ENCODE peak calls at places on chromosomes 3 and 15, in six cellular contexts. E is IMR-90, K is A549, Z is HepG2, I is GM12878, H is K562. R is an unnamed sample.

GRCh38 chr3:189914799-189915198 is 205.9 kb downstream of the P3H2 start:
- DNase-seq in E (peak), K (peak), Z (no peak), I (no peak), H (no peak), R (no peak)

GRCh38 chr3:101725890-101726275 is 1.5 kb downstream of the CEP97 start:
- DNase-seq in E (no peak), K (no peak), Z (no peak), I (no peak), H (no peak), R (no peak)

GRCh38 chr3:157175678-157176077 is 15.7 kb upstream of the CCNL1 start:
- DNase-seq in E (no peak), K (peak), Z (no peak), I (no peak), H (peak), R (peak)

GRCh38 chr3:192957441-192957951 is 39.8 kb upstream of the MB21D2 start:
- DNase-seq in E (peak), K (peak), Z (no peak), I (no peak), H (no peak), R (no peak)

GRCh38 chr15:69525543-69525942 is 72.9 kb downstream of the RPLP1 start:
- DNase-seq in E (no peak), K (no peak), Z (no peak), I (no peak), H (peak), R (no peak)

GRCh38 chr3:82038536-82038935 is 277.1 kb upstream of the GBE1 start:
- DNase-seq in E (no peak), K (no peak), Z (no peak), I (no peak), H (no peak), R (no peak)

GRCh38 chr3:17023006-17023664 is 138.4 kb downstream of the PLCL2 start:
- DNase-seq in E (peak), K (no peak), Z (no peak), I (peak), H (no peak), R (no peak)

GRCh38 chr3:38397320-38397719 is 50.7 kb downstream of the XYLB start:
- DNase-seq in E (peak), K (no peak), Z (peak), I (no peak), H (no peak), R (no peak)

GRCh38 chr3:31186041-31186440 is 291.6 kb upstream of the GADL1 start:
- DNase-seq in E (no peak), K (no peak), Z (no peak), I (no peak), H (no peak), R (no peak)

GRCh38 chr15:62569460-62570404 is 404.6 kb upstream of the C2CD4B start:
- DNase-seq in E (peak), K (peak), Z (peak), I (no peak), H (no peak), R (no peak)

GRCh38 chr3:169668081-169668956 is 4.8 kb upstream of the MECOM start:
- DNase-seq in E (peak), K (peak), Z (no peak), I (no peak), H (no peak), R (no peak)

GRCh38 chr3:179234244-179234643 is 16.7 kb downstream of the KCNMB3 start:
- DNase-seq in E (peak), K (no peak), Z (no peak), I (no peak), H (no peak), R (no peak)

GRCh38 chr3:151169700-151170224 is 33.3 kb downstream of the GPR171 start:
- DNase-seq in E (no peak), K (no peak), Z (no peak), I (no peak), H (no peak), R (no peak)

GRCh38 chr3:195133462-195133861 is 137.5 kb downstream of the XXYLT1 start:
- DNase-seq in E (peak), K (no peak), Z (no peak), I (no peak), H (no peak), R (no peak)

GRCh38 chr15:60077581-60078359 is 73.7 kb downstream of the FOXB1 start:
- DNase-seq in E (no peak), K (no peak), Z (no peak), I (no peak), H (no peak), R (no peak)

GRCh38 chr15:81341351-81341750 is 17.4 kb upstream of the STARD5 start:
- DNase-seq in E (no peak), K (no peak), Z (no peak), I (no peak), H (no peak), R (no peak)

GRCh38 chr3:85342915-85343314 is 384.1 kb downstream of the CADM2 start:
- DNase-seq in E (no peak), K (peak), Z (peak), I (no peak), H (no peak), R (peak)

GRCh38 chr15:70415330-70415884 is 317.7 kb upstream of the TLE3 start:
- DNase-seq in E (no peak), K (no peak), Z (no peak), I (no peak), H (no peak), R (no peak)

GRCh38 chr15:74723754-74724334 is 1.5 kb downstream of the CYP1A1 start:
- DNase-seq in E (peak), K (peak), Z (peak), I (no peak), H (peak), R (peak)

GRCh38 chr3:130442284-130442683 is 74.7 kb upstream of the COL6A6 start:
- DNase-seq in E (no peak), K (no peak), Z (no peak), I (no peak), H (no peak), R (peak)

GRCh38 chr3:156888576-156888975 is 62.4 kb downstream of the LEKR1 start:
- DNase-seq in E (no peak), K (no peak), Z (no peak), I (no peak), H (no peak), R (no peak)

GRCh38 chr15:78208341-78208844 is 26.0 kb downstream of the ACSBG1 start:
- DNase-seq in E (no peak), K (no peak), Z (no peak), I (no peak), H (no peak), R (no peak)

GRCh38 chr3:67123914-67124313 is 125.8 kb downstream of the KBTBD8 start:
- DNase-seq in E (no peak), K (no peak), Z (no peak), I (no peak), H (no peak), R (no peak)

GRCh38 chr15:56243117-56243773 is 434 bp downstream of the RFX7 start:
- DNase-seq in E (peak), K (peak), Z (no peak), I (no peak), H (peak), R (peak)

GRCh38 chr15:66226736-66227135 is 26.8 kb downstream of the MEGF11 start:
- DNase-seq in E (no peak), K (no peak), Z (no peak), I (no peak), H (no peak), R (no peak)

GRCh38 chr15:64681424-64682024 is 93.9 kb downstream of the RBPMS2 start:
- DNase-seq in E (peak), K (peak), Z (peak), I (no peak), H (peak), R (peak)

GRCh38 chr3:100753846-100754245 is 44.6 kb downstream of the TFG start:
- DNase-seq in E (peak), K (no peak), Z (no peak), I (no peak), H (no peak), R (no peak)

GRCh38 chr15:92365816-92366215 is 27.9 kb upstream of the ST8SIA2 start:
- DNase-seq in E (no peak), K (no peak), Z (no peak), I (no peak), H (no peak), R (no peak)

DNA sequence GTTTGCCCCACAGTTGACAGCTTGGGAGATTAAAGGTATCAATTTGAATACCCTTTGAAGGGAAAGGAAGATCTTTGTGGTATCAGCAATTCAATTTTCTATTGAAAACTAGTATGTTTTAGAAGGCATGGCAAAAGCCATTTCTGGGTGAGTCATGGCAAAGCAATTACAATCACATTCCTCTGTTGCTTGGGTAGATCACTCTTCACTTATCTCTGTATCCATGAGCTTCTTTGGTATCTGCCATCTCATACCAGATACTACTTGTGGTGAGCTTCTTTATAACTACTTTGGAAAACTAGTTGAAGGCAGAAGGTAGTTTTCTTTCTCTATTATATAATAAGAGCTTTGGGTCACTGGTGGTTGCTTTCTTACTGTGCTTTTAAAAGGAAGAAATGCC is 28.3 kb upstream of the LSAMP start:
- DNase-seq in E (peak), K (no peak), Z (no peak), I (no peak), H (no peak), R (no peak)
- TF ChIP-seq BHLHE40 in E (no peak), K (no peak), Z (no peak), I (no peak), H (no peak), R (no peak)

GRCh38 chr3:150061288-150062018 is 90.8 kb upstream of the PFN2 start:
- DNase-seq in E (no peak), K (no peak), Z (no peak), I (no peak), H (no peak), R (no peak)
- TF ChIP-seq BHLHE40 in E (no peak), K (no peak), Z (no peak), I (no peak), H (no peak), R (no peak)

GRCh38 chr3:11699083-11699427 is 55.3 kb upstream of the VGLL4 start:
- DNase-seq in E (peak), K (no peak), Z (no peak), I (no peak), H (no peak), R (no peak)
- TF ChIP-seq BHLHE40 in E (no peak), K (no peak), Z (no peak), I (no peak), H (no peak), R (no peak)

DNA sequence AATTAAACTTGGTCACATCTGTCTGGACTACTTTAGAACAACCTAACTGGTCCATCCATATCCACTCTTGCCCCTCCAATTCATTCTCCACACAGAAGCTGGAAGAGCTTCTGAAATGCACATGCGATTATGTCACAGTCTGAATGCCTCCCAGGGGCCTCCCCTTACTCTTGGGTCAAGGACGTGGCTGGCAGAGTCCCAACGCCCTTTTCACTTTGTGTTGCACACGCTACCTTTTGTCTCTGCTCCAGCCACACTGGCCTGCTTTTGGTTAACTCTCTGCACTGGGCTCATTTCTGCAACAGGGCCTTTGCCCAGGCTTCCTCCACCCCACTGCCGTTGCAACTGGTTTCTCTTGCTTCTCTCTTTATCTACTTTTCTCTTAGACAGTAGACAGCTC is 245.2 kb downstream of the IL20RB start:
- DNase-seq in E (no peak), K (no peak), Z (peak), I (no peak), H (no peak), R (no peak)
- TF ChIP-seq BHLHE40 in E (no peak), K (no peak), Z (no peak), I (no peak), H (no peak), R (no peak)

GRCh38 chr15:39946862-39947261 is 12.9 kb downstream of the EIF2AK4 start:
- DNase-seq in E (peak), K (no peak), Z (no peak), I (no peak), H (no peak), R (no peak)

GRCh38 chr15:39947401-39948197 is 13.7 kb downstream of the EIF2AK4 start:
- DNase-seq in E (no peak), K (no peak), Z (no peak), I (no peak), H (no peak), R (no peak)

GRCh38 chr15:39942753-39943150 is 8.8 kb downstream of the EIF2AK4 start:
- DNase-seq in E (no peak), K (no peak), Z (no peak), I (no peak), H (no peak), R (no peak)

GRCh38 chr15:39942101-39942752 is 8.3 kb downstream of the EIF2AK4 start:
- DNase-seq in E (peak), K (no peak), Z (no peak), I (no peak), H (no peak), R (no peak)

GRCh38 chr15:39944711-39945110 is 10.8 kb downstream of the EIF2AK4 start:
- DNase-seq in E (peak), K (no peak), Z (no peak), I (no peak), H (no peak), R (no peak)
- TF ChIP-seq BHLHE40 in E (no peak), K (no peak), Z (no peak), I (no peak), H (no peak), R (no peak)

R was measured in HEK293T.